ENCODE peak calls at places on chromosome 10, in eight cellular contexts. P is GM20000, C is heart left ventricle, Q is MM.1S, T is D721Med, Y is HepG2, K is GM06990, M is foreskin keratinocyte. I is an unnamed sample.

GRCh38 chr10:31413325-31413724 is 94.3 kb downstream of the ZEB1 start:
- DNase-seq in P (no peak), C (no peak), T (no peak), M (no peak), Y (peak; percentile 15), Q (no peak), K (no peak), I (peak; percentile 9)

GRCh38 chr10:43398939-43399871 is 9.8 kb downstream of the HNRNPF start:
- DNase-seq in Q (no peak), Y (peak; percentile 79), T (no peak), P (no peak), K (no peak), M (no peak), C (no peak), I (no peak)

GRCh38 chr10:50421026-50421719 is 169.9 kb upstream of the ASAH2 start:
- DNase-seq in C (peak; percentile 41), T (no peak), M (no peak), K (no peak), Q (peak; percentile 48), Y (peak; percentile 55), P (peak; percentile 61), I (peak; percentile 51)

GRCh38 chr10:12500406-12501303 is 151.3 kb downstream of the CAMK1D start:
- DNase-seq in Q (no peak), P (no peak), K (no peak), M (no peak), C (no peak), T (no peak), Y (no peak), I (no peak)

GRCh38 chr10:53023411-53023810 is 250.8 kb upstream of the MBL2 start:
- DNase-seq in P (no peak), Q (no peak), Y (no peak), M (peak; percentile 2), T (no peak), K (no peak), C (no peak), I (no peak)

GRCh38 chr10:75679546-75679945 is 248.1 kb downstream of the LRMDA start:
- DNase-seq in Q (no peak), Y (no peak), C (no peak), T (no peak), M (no peak), K (no peak), P (no peak), I (no peak)

GRCh38 chr10:124705021-124705740 is 39.0 kb downstream of the FAM53B start:
- DNase-seq in P (no peak), K (no peak), Q (no peak), T (no peak), Y (no peak), C (no peak), M (no peak), I (no peak)

GRCh38 chr10:58834093-58834674 is 321.5 kb downstream of the BICC1 start:
- DNase-seq in M (no peak), C (no peak), K (no peak), P (no peak), T (no peak), Q (no peak), Y (no peak), I (no peak)

GRCh38 chr10:98344589-98345038 is 70.4 kb downstream of the PYROXD2 start:
- DNase-seq in P (no peak), Q (no peak), M (no peak), C (peak; percentile 79), Y (no peak), K (no peak), T (no peak), I (no peak)

GRCh38 chr10:70145666-70146488 is 623 bp downstream of the TYSND1 start:
- DNase-seq in P (peak; percentile 91), M (peak; percentile 31), Y (peak; percentile 41), Q (peak; percentile 70), T (no peak), K (peak; percentile 86), C (peak; percentile 56), I (peak; percentile 83)

GRCh38 chr10:29532256-29532878 is 102.4 kb downstream of the SVIL start:
- DNase-seq in C (no peak), Q (no peak), P (no peak), M (no peak), K (no peak), Y (no peak), T (no peak), I (no peak)

GRCh38 chr10:29530112-29530976 is 104.4 kb downstream of the SVIL start:
- DNase-seq in K (no peak), M (no peak), Y (no peak), T (no peak), Q (no peak), C (no peak), P (no peak), I (no peak)

GRCh38 chr10:29533046-29533445 is 101.7 kb downstream of the SVIL start:
- DNase-seq in P (no peak), K (no peak), M (no peak), C (no peak), Q (no peak), Y (no peak), T (no peak), I (no peak)

GRCh38 chr10:29525762-29526161 is 109.0 kb downstream of the SVIL start:
- DNase-seq in M (no peak), Q (no peak), K (no peak), Y (no peak), P (no peak), C (no peak), T (no peak), I (no peak)

GRCh38 chr10:29529146-29529545 is 105.6 kb downstream of the SVIL start:
- DNase-seq in C (no peak), P (no peak), K (no peak), Y (no peak), M (no peak), Q (no peak), T (no peak), I (no peak)
- TF ChIP-seq CTCF in C (no peak), P (no peak), K (no peak), Y (no peak), M (no peak), Q (no peak), T (no peak), I (no peak)

DNA sequence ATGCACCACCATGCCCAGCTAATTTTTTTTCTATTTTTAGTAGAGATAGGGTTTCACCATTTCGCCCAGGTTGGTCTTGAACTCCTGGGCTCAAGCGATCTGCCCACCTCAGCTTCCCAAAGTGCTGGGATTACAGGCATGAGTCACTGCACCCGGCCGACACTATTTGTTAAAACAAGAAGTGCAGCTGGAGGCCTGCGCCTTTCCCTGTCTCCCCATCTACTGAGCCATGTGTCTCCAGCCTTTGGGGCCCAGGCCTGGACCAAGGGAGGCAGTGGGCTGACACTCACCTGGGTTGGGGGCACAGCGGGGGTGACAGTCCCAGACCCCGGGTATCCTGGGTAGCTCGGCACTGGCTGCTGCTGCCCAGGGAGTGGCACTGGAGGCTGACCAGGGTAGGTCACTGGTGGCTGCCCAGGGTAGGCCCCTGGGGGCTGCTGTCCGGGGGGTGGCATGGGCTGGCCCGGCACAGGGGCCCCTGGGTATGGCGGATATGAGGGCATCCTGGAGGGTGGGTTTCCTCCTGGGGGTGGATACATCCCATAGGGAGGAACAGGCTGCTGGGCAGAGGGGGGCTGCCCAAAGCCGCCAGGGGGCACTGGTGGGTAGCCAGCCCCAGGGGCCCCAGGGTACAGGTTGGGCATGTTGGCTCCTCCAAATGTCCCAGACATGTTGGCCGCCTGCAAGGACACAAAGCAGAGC is 36.3 kb downstream of the PLAC9 start:
- DNase-seq in C (no peak), Y (no peak), Q (peak; percentile 24), M (no peak), T (no peak), P (peak; percentile 63), K (peak; percentile 43), I (peak; percentile 78)
- TF ChIP-seq CTCF in C (peak; percentile 33), Y (peak; percentile 60), Q (peak; percentile 64), M (peak; percentile 44), T (no peak), P (peak; percentile 39), K (peak; percentile 74), I (peak; percentile 34)

GRCh38 chr10:66928000-66928770 is 2.3 kb downstream of the LRRTM3 start:
- DNase-seq in Y (no peak), K (no peak), C (no peak), T (no peak), P (no peak), M (no peak), Q (no peak), I (no peak)

GRCh38 chr10:66929375-66929774 is 3.5 kb downstream of the LRRTM3 start:
- DNase-seq in C (no peak), M (no peak), K (no peak), Q (no peak), P (no peak), T (no peak), Y (no peak), I (no peak)

GRCh38 chr10:66931949-66932343 is 6.1 kb downstream of the LRRTM3 start:
- DNase-seq in P (no peak), T (no peak), K (no peak), Q (no peak), C (no peak), Y (no peak), M (no peak), I (no peak)

GRCh38 chr10:66928791-66929190 is 3.0 kb downstream of the LRRTM3 start:
- DNase-seq in M (no peak), P (no peak), C (no peak), T (no peak), Q (no peak), Y (no peak), K (no peak), I (no peak)

DNA sequence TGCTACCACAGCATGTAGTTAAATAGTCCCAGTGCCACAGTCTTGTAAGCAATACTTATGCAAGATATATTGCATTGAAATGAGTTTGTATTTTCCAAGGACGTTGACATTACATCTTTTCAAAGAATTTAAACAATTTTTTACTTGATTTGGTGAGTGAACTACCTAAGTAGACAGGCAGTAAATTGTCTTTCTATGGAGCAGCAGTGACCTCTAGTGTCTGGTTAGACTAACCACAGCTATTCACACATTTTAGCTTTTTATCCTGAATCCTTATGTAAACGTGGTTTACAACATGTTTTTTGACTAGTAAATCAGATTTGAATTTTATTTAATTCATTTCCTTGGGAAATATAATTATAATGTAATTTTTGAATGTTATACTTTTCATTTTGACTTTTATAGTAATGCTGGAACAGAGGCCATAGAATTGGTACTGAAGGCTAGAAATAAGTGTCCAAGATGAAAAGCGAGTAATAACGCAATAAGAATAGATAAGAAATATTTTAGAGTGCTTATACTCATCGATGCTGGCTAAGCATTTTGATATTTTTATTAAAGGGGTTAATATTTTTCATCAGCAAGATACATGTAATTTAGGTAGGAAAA is 5.6 kb downstream of the LRRTM3 start:
- DNase-seq in Y (peak; percentile 43), M (peak; percentile 20), Q (peak; percentile 57), C (no peak), K (no peak), T (no peak), P (peak; percentile 25), I (peak; percentile 28)
- TF ChIP-seq CTCF in Y (peak; percentile 74), M (peak; percentile 90), Q (peak; percentile 80), C (peak; percentile 85), K (peak; percentile 64), T (peak; percentile 79), P (no peak), I (peak; percentile 64)

DNA sequence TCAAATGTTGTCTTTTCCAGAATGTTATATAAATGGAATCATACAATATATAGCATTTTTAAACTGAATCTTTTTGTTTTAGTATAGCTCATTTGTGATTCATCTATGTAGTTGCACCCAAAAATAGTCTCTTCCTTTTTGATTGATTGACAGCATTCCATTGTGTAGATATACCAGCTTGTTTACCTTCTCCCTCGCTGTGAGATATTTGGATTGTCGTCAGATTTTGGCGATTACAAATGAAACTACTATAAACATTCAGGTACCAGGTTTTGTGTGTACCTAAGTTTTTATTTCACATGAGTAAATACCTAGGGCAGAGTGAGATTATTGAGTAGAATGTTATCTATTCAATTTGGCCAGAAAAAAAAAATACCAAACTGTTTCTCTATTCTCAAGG is 584.7 kb upstream of the SORCS1 start:
- DNase-seq in K (no peak), T (no peak), C (no peak), Q (no peak), Y (no peak), M (no peak), P (no peak), I (no peak)
- TF ChIP-seq CTCF in K (no peak), T (no peak), C (no peak), Q (no peak), Y (no peak), M (no peak), P (no peak), I (no peak)

I was measured in GM13976.